ENCODE peak calls at places on chromosomes 12 and 14, in eight cellular contexts. V is MM.1S; U is right cardiac atrium; T is aorta; C is heart left ventricle; D is A673; P is Panc1; J is naive thymus-derived CD4-positive, alpha-beta T cell. G is an unnamed sample.
A peak's percentile ranks its signal among the peaks of the same experiment; 100 is the strongest.

GRCh38 chr12:27981874-27982273 is 9.3 kb upstream of the PTHLH start:
- DNase-seq in P (no peak), U (no peak), J (no peak), V (no peak), D (no peak), C (no peak), T (no peak), G (no peak)

GRCh38 chr14:69904246-69904645 is 25.0 kb downstream of the SMOC1 start:
- DNase-seq in D (no peak), P (no peak), C (no peak), T (no peak), U (no peak), J (no peak), V (peak; percentile 18), G (no peak)

GRCh38 chr12:52086366-52086765 is 6.9 kb downstream of the SMIM41 start:
- DNase-seq in V (no peak), J (no peak), D (no peak), U (no peak), C (no peak), T (no peak), P (no peak), G (no peak)

GRCh38 chr12:42510823-42511222 is 78.7 kb downstream of the PRICKLE1 start:
- DNase-seq in U (no peak), J (no peak), P (no peak), V (no peak), C (no peak), T (no peak), D (no peak), G (no peak)

GRCh38 chr12:91111366-91112321 is at the start of gene LUM:
- DNase-seq in J (no peak), V (no peak), P (no peak), T (peak; percentile 60), D (no peak), C (peak; percentile 29), U (peak; percentile 37), G (no peak)

GRCh38 chr12:127774828-127775227 is 492.1 kb upstream of the TMEM132C start:
- DNase-seq in J (no peak), T (no peak), P (no peak), V (no peak), C (no peak), D (no peak), U (no peak), G (no peak)

GRCh38 chr12:19830461-19830860 is 391.2 kb downstream of the AEBP2 start:
- DNase-seq in P (no peak), U (no peak), C (no peak), T (no peak), D (no peak), J (no peak), V (no peak), G (no peak)

GRCh38 chr14:106831322-106831720 is 1304.9 kb downstream of the TMEM121 start:
- DNase-seq in T (peak; percentile 50), U (no peak), D (peak; percentile 48), C (no peak), P (peak; percentile 42), V (peak; percentile 93), J (peak; percentile 41), G (peak; percentile 35)

GRCh38 chr12:92619026-92619425 is 83.8 kb upstream of the PLEKHG7 start:
- DNase-seq in T (no peak), P (no peak), J (no peak), D (no peak), V (no peak), C (no peak), U (no peak), G (no peak)

GRCh38 chr14:103084021-103084919 is at the start of gene LBHD2:
- DNase-seq in D (peak; percentile 46), T (peak; percentile 40), U (peak; percentile 18), V (no peak), P (no peak), J (no peak), C (no peak), G (no peak)

GRCh38 chr12:76898472-76898871 is 19.7 kb upstream of the CSRP2 start:
- DNase-seq in J (no peak), D (no peak), T (no peak), U (no peak), V (no peak), P (no peak), C (no peak), G (no peak)

DNA sequence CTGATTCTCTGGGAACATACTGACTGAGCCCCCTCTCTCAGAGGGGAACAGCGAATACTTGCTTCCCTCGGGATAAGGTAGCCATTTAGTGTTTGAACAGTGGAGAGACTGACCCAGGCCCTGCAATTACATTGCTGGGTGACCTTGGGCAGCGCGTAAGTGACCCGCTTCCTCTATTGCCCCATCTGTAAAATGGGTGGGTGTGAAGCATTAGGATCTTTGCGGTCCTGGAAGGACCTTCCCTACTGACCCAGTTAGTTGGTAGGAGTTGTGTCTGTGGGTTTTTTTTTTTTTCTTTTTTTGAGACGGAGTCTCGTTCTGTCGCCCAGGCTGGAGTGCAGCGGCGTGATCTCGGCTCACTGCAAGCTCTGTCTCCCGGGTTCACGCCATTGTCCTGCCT is 1.2 kb upstream of the KMT5A start:
- DNase-seq in C (no peak), T (no peak), U (no peak), J (no peak), D (no peak), V (no peak), P (no peak), G (no peak)
- H3K4me3 ChIP-seq in C (no peak overlapping the region), T (no peak overlapping the region), U (no peak overlapping the region), J (no peak overlapping the region), D (no peak overlapping the region), V (no peak overlapping the region), P (peak overlapping the region; percentile 87), G (no peak overlapping the region)

DNA sequence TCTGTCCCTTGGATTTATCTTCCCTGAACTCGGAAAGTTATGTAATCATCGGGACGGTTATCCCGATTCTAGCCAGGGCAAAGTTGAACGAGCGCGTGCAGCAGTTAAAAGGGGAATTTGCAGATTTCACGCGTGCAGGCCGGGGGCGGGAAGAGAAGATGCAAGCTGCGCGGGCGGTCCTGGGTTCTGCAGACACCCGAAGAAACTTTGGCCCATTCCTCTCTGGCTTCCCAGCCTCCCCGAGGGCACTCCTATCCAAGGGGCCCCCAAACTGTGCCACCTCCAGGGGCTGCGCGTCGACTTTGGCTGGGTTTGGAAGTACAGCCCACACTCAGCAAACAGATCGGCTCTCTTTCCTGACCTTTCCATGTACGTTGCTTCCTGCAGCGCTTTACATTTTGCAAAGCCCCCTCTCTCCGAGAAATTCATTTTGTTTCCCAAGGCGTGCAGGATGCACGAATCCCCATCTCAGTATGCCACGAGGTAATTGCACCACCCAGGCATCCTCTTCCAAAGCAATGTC is 941 bp upstream of the PPP1CC start:
- DNase-seq in V (no peak), U (no peak), J (no peak), C (peak; percentile 43), T (peak; percentile 72), P (no peak), D (peak; percentile 40), G (no peak)
- H3K4me3 ChIP-seq in V (no peak overlapping the region), U (peak overlapping the region; percentile 99), J (peak overlapping the region; percentile 58), C (peak overlapping the region; percentile 64), T (no peak overlapping the region), P (peak overlapping the region; percentile 96), D (peak overlapping the region; percentile 84), G (peak overlapping the region; percentile 61)

GRCh38 chr12:8037947-8038346 is 5.4 kb downstream of the FOXJ2 start:
- DNase-seq in C (no peak), T (no peak), V (no peak), J (no peak), D (no peak), U (no peak), P (no peak), G (no peak)
- H3K4me3 ChIP-seq in C (peak overlapping the region; percentile 34), T (no peak overlapping the region), V (no peak overlapping the region), J (peak overlapping the region; percentile 42), D (peak overlapping the region; percentile 30), U (no peak overlapping the region), P (no peak overlapping the region), G (no peak overlapping the region)

GRCh38 chr14:38291681-38292459 is 36.0 kb upstream of the CLEC14A start:
- DNase-seq in P (no peak), C (no peak), U (no peak), D (no peak), T (no peak), V (no peak), J (no peak), G (no peak)
- H3K4me3 ChIP-seq in P (no peak overlapping the region), C (no peak overlapping the region), U (no peak overlapping the region), D (no peak overlapping the region), T (no peak overlapping the region), V (no peak overlapping the region), J (no peak overlapping the region), G (no peak overlapping the region)

GRCh38 chr12:130220361-130220760 is 58.1 kb downstream of the FZD10 start:
- DNase-seq in J (no peak), D (no peak), V (no peak), T (no peak), U (no peak), P (no peak), C (no peak), G (no peak)
- H3K4me3 ChIP-seq in J (no peak overlapping the region), D (no peak overlapping the region), V (no peak overlapping the region), T (no peak overlapping the region), U (no peak overlapping the region), P (no peak overlapping the region), C (no peak overlapping the region), G (no peak overlapping the region)

GRCh38 chr14:97747282-97747681 is 950.1 kb downstream of the VRK1 start:
- DNase-seq in T (no peak), J (no peak), U (no peak), P (no peak), C (no peak), D (no peak), V (no peak), G (no peak)
- H3K4me3 ChIP-seq in T (no peak overlapping the region), J (no peak overlapping the region), U (no peak overlapping the region), P (no peak overlapping the region), C (no peak overlapping the region), D (no peak overlapping the region), V (no peak overlapping the region), G (no peak overlapping the region)

GRCh38 chr12:41188841-41189394 is 798 bp downstream of the PDZRN4 start:
- DNase-seq in P (no peak), U (peak; percentile 7), V (no peak), C (no peak), J (no peak), D (no peak), T (peak; percentile 44), G (no peak)

GRCh38 chr12:41193321-41193720 is 5.2 kb downstream of the PDZRN4 start:
- DNase-seq in D (no peak), T (no peak), P (no peak), C (no peak), U (no peak), J (no peak), V (no peak), G (no peak)

GRCh38 chr12:41188058-41188840 is at the start of gene PDZRN4:
- DNase-seq in V (no peak), J (no peak), T (peak; percentile 53), U (peak; percentile 33), C (peak; percentile 21), D (peak; percentile 4), P (no peak), G (no peak)

GRCh38 chr12:41189395-41190251 is 1.5 kb downstream of the PDZRN4 start:
- DNase-seq in C (no peak), U (peak; percentile 10), D (peak; percentile 5), J (no peak), T (no peak), V (no peak), P (no peak), G (no peak)

DNA sequence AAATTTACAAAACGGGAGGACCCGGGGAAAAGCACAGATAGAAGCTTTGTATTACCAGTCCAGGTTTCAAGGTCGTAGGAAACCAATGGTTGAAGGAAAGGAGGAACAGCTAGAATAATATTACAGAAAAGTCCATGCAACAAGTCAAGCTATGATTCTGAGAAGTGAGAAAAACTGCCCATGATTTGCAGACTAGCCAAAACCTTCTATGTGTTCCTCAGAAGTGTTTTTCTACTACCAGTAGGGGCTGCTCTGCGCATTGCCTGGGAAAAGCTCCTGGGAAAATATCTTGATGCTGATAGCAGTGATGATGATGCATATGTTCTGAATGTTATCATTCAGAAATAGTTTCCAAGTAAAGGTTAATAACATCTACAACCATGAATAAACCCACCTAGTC is 2.2 kb downstream of the PDZRN4 start:
- DNase-seq in U (peak; percentile 5), D (peak; percentile 60), P (no peak), C (no peak), V (no peak), T (no peak), J (no peak), G (no peak)
- H3K4me3 ChIP-seq in U (no peak overlapping the region), D (peak overlapping the region; percentile 19), P (no peak overlapping the region), C (no peak overlapping the region), V (no peak overlapping the region), T (peak overlapping the region; percentile 45), J (no peak overlapping the region), G (no peak overlapping the region)